ENCODE peak calls at places on chromosome 10, in four cellular contexts. J, U, N and P are unnamed samples.

GRCh38 chr10:119370046-119370770 is 162.8 kb downstream of the GRK5 start:
- ATAC-seq in N (no peak), J (no peak), U (peak), P (no peak)

GRCh38 chr10:50917486-50917885 is 32.1 kb upstream of the A1CF start:
- ATAC-seq in J (no peak), N (no peak), U (peak), P (no peak)

GRCh38 chr10:96529634-96530279 is 16.0 kb upstream of the TLL2 start:
- ATAC-seq in U (peak), N (no peak), J (no peak), P (no peak)

GRCh38 chr10:30750971-30751677 is 121.6 kb upstream of the LYZL2 start:
- ATAC-seq in U (no peak), N (peak), J (no peak), P (peak)

GRCh38 chr10:59279991-59280390 is 82.4 kb downstream of the FAM13C start:
- ATAC-seq in U (no peak), J (no peak), N (no peak), P (no peak)

GRCh38 chr10:61822781-61823230 is 78.7 kb upstream of the ARID5B start:
- ATAC-seq in U (no peak), J (no peak), N (no peak), P (no peak)

GRCh38 chr10:43202657-43203490 is 64.0 kb downstream of the RASGEF1A start:
- ATAC-seq in N (peak), J (peak), U (peak), P (peak)

GRCh38 chr10:17795807-17796596 is 13.1 kb upstream of the MRC1 start:
- ATAC-seq in U (no peak), N (no peak), J (no peak), P (no peak)

GRCh38 chr10:113047605-113047962 is 97.5 kb downstream of the TCF7L2 start:
- ATAC-seq in N (no peak), J (peak), U (no peak), P (no peak)

GRCh38 chr10:27833792-27834191 is 88.2 kb upstream of the MKX start:
- ATAC-seq in U (no peak), J (peak), N (no peak), P (no peak)

GRCh38 chr10:88759366-88760101 is at the start of gene LIPN:
- ATAC-seq in J (no peak), N (no peak), U (peak), P (no peak)

GRCh38 chr10:34236927-34237326 is 578.2 kb downstream of the PARD3 start:
- ATAC-seq in J (no peak), U (no peak), N (no peak), P (no peak)

GRCh38 chr10:112236486-112236885 is 46.7 kb upstream of the TECTB start:
- ATAC-seq in J (no peak), N (no peak), U (no peak), P (no peak)

GRCh38 chr10:94677691-94678090 is 5.8 kb upstream of the CYP2C18 start:
- ATAC-seq in U (no peak), N (no peak), J (peak), P (no peak)

GRCh38 chr10:73773152-73773879 is 8.5 kb upstream of the CHCHD1 start:
- ATAC-seq in U (peak), N (peak), J (peak), P (peak)

GRCh38 chr10:32266979-32267378 is 80.0 kb downstream of the EPC1 start:
- ATAC-seq in J (peak), N (no peak), U (no peak), P (no peak)

GRCh38 chr10:23345861-23346260 is 1.3 kb upstream of the C10orf67 start:
- ATAC-seq in J (no peak), U (no peak), N (peak), P (peak)

GRCh38 chr10:68247931-68248330 is 16.0 kb upstream of the ATOH7 start:
- ATAC-seq in J (no peak), N (no peak), U (no peak), P (no peak)

GRCh38 chr10:25682203-25682950 is 251.7 kb upstream of the MYO3A start:
- ATAC-seq in N (no peak), U (peak), J (peak), P (no peak)

GRCh38 chr10:14552010-14552409 is 221.3 kb upstream of the FRMD4A start:
- ATAC-seq in N (no peak), U (no peak), J (no peak), P (no peak)

GRCh38 chr10:87632439-87632838 is 27.2 kb upstream of the PAPSS2 start:
- ATAC-seq in J (no peak), U (no peak), N (no peak), P (no peak)